ENCODE peak calls at places on chromosome 20, in eight cellular contexts. M is myocyte; G is renal cortical epithelial cell; E is activated CD4-positive, alpha-beta T cell treated with anti-CD3 and anti-CD28 coated beads, Interleukin-2, amount 10 ng/mL, durations not matched to agents 7 days and 5 days; Y is AG04450; K is central memory CD4-positive, alpha-beta T cell; J is foreskin fibroblast; W is left ventricle myocardium superior. U is an unnamed sample.

GRCh38 chr20:438581-439469 is 23.5 kb downstream of the TBC1D20 start:
- DNase-seq in G (no peak), E (peak; percentile 75), W (peak; percentile 52), Y (no peak), J (no peak), M (peak; percentile 82), K (peak; percentile 70), U (no peak)

GRCh38 chr20:8326899-8327298 is 194.8 kb downstream of the PLCB1 start:
- DNase-seq in E (no peak), J (no peak), Y (no peak), K (no peak), W (no peak), M (no peak), G (no peak), U (no peak)

GRCh38 chr20:32877507-32877906 is 18.8 kb downstream of the EFCAB8 start:
- DNase-seq in Y (peak; percentile 81), J (peak; percentile 49), E (no peak), M (peak; percentile 81), W (no peak), G (no peak), K (no peak), U (no peak)

GRCh38 chr20:41029150-41029872 is 689 bp downstream of the TOP1 start:
- DNase-seq in G (no peak), M (no peak), Y (no peak), K (peak; percentile 30), E (peak; percentile 26), W (peak; percentile 60), J (no peak), U (peak; percentile 27)

GRCh38 chr20:22581437-22582385 is 2.7 kb downstream of the FOXA2 start:
- DNase-seq in W (no peak), M (no peak), Y (no peak), J (no peak), K (no peak), G (no peak), E (no peak), U (no peak)

GRCh38 chr20:32993484-32994050 is 10.7 kb downstream of the SUN5 start:
- DNase-seq in W (no peak), M (no peak), K (no peak), E (no peak), J (no peak), Y (no peak), G (no peak), U (no peak)

GRCh38 chr20:39700527-39700926 is 738.4 kb downstream of the DHX35 start:
- DNase-seq in E (no peak), M (no peak), Y (no peak), W (no peak), J (no peak), K (no peak), G (no peak), U (no peak)

GRCh38 chr20:33443512-33444239 is at the start of gene SNTA1:
- DNase-seq in M (peak; percentile 91), K (peak; percentile 73), W (peak; percentile 98), Y (no peak), G (peak; percentile 41), J (peak; percentile 68), E (peak; percentile 92), U (peak; percentile 86)

GRCh38 chr20:51700809-51701285 is 67.3 kb downstream of the ATP9A start:
- DNase-seq in G (peak; percentile 67), K (no peak), J (no peak), E (peak; percentile 10), W (no peak), Y (no peak), M (peak; percentile 28), U (peak; percentile 62)

GRCh38 chr20:37524859-37525708 is 2.6 kb downstream of the BLCAP start:
- DNase-seq in J (no peak), W (no peak), M (peak; percentile 82), Y (no peak), G (peak; percentile 50), K (no peak), E (no peak), U (peak; percentile 59)

GRCh38 chr20:38418509-38419204 is 16.5 kb downstream of the SNHG17 start:
- DNase-seq in M (peak; percentile 88), J (peak; percentile 37), Y (no peak), K (no peak), E (no peak), G (peak; percentile 10), W (peak; percentile 75), U (peak; percentile 8)

GRCh38 chr20:35269055-35269781 is 8.7 kb downstream of the MMP24OS start:
- DNase-seq in E (peak; percentile 60), G (peak; percentile 61), J (peak; percentile 45), K (peak; percentile 25), Y (no peak), M (peak; percentile 58), W (peak; percentile 76), U (peak; percentile 75)

GRCh38 chr20:910840-911770 is 5.0 kb downstream of the ANGPT4 start:
- DNase-seq in J (no peak), E (no peak), M (peak; percentile 47), Y (no peak), W (no peak), G (no peak), K (no peak), U (no peak)

GRCh38 chr20:21353236-21353635 is 44.1 kb downstream of the NKX2-4 start:
- DNase-seq in K (no peak), J (no peak), Y (no peak), M (no peak), E (no peak), G (peak; percentile 88), W (no peak), U (peak; percentile 61)

GRCh38 chr20:63308218-63308911 is 15.4 kb downstream of the COL20A1 start:
- DNase-seq in J (no peak), G (no peak), M (no peak), E (no peak), K (no peak), Y (no peak), W (no peak), U (no peak)

GRCh38 chr20:48180039-48180438 is 394.8 kb upstream of the SULF2 start:
- DNase-seq in Y (no peak), W (no peak), E (no peak), J (no peak), K (no peak), M (no peak), G (peak; percentile 52), U (peak; percentile 51)

GRCh38 chr20:47814632-47815415 is 29.5 kb upstream of the SULF2 start:
- DNase-seq in E (no peak), Y (no peak), W (no peak), J (no peak), K (no peak), G (no peak), M (no peak), U (no peak)

GRCh38 chr20:1622450-1622849 is 2.6 kb upstream of the SIRPB1 start:
- DNase-seq in G (no peak), W (no peak), Y (no peak), J (no peak), M (no peak), E (peak; percentile 26), K (peak; percentile 19), U (peak; percentile 18)

GRCh38 chr20:19947611-19948264 is 69.4 kb upstream of the NAA20 start:
- DNase-seq in M (peak; percentile 54), Y (peak; percentile 86), E (no peak), W (no peak), J (peak; percentile 43), K (no peak), G (peak; percentile 42), U (peak; percentile 51)

GRCh38 chr20:59031326-59032022 is 661 bp downstream of the ATP5F1E start:
- DNase-seq in M (no peak), E (no peak), J (no peak), W (no peak), G (no peak), Y (no peak), K (peak; percentile 29), U (peak; percentile 14)

GRCh38 chr20:63381781-63382431 is 20.8 kb upstream of the CHRNA4 start:
- DNase-seq in G (no peak), W (peak; percentile 59), M (peak; percentile 11), J (no peak), Y (no peak), E (peak; percentile 31), K (peak; percentile 19), U (no peak)

GRCh38 chr20:45039470-45039811 is 61.5 kb downstream of the KCNS1 start:
- DNase-seq in K (no peak), E (no peak), Y (no peak), J (no peak), W (no peak), M (no peak), G (no peak), U (no peak)

GRCh38 chr20:50957798-50958732 is at the start of gene DPM1:
- DNase-seq in E (peak; percentile 92), G (peak; percentile 23), K (peak; percentile 90), Y (peak; percentile 77), M (peak; percentile 94), J (peak; percentile 81), W (peak; percentile 86), U (peak; percentile 90)

GRCh38 chr20:45347297-45347935 is 808 bp downstream of the SDC4 start:
- DNase-seq in G (no peak), Y (no peak), M (no peak), W (peak; percentile 54), K (no peak), J (no peak), E (no peak), U (no peak)

GRCh38 chr20:47181056-47181862 is 175.2 kb downstream of the ZMYND8 start:
- DNase-seq in W (no peak), M (peak; percentile 39), J (peak; percentile 73), G (peak; percentile 72), Y (peak; percentile 29), E (peak; percentile 29), K (no peak), U (peak; percentile 89)

GRCh38 chr20:57291694-57292093 is 25.3 kb upstream of the BMP7 start:
- DNase-seq in J (no peak), G (no peak), W (no peak), K (no peak), M (no peak), Y (no peak), E (no peak), U (no peak)

GRCh38 chr20:62512812-62513211 is 37.0 kb upstream of the GATA5 start:
- DNase-seq in J (no peak), K (no peak), W (no peak), G (no peak), M (no peak), E (no peak), Y (no peak), U (no peak)

GRCh38 chr20:22924949-22925612 is 110.0 kb upstream of the SSTR4 start:
- DNase-seq in J (no peak), Y (no peak), E (no peak), W (no peak), K (no peak), M (peak; percentile 85), G (no peak), U (no peak)